ENCODE peak calls at places on chromosome 16, in five cellular contexts. O is MCF 10A; D is stimulated activated CD4-positive, alpha-beta T cell treated with anti-CD3 and anti-CD28 coated beads, Interleukin-1b, Interleukin-23, amount 100 ng/mL, for 4 hours; F is activated gamma-delta T cell treated with anti-CD3 and anti-CD28 coated beads, Interleukin-2, amount 50 U/mL, for 16 hours; M is astrocyte of the spinal cord. W is an unnamed sample.

GRCh38 chr16:649646-650045 is 481 bp downstream of the WDR90 start:
- DNase-seq in F (no peak), M (no peak), O (no peak), D (peak), W (no peak)

GRCh38 chr16:57999971-58000705 is at the start of gene ZNF319:
- DNase-seq in D (peak), M (no peak), F (no peak), O (no peak), W (peak)

GRCh38 chr16:85936761-85937343 is 37.9 kb downstream of the IRF8 start:
- DNase-seq in M (no peak), O (no peak), D (no peak), F (no peak), W (no peak)

GRCh38 chr16:72172105-72173034 is at the start of gene PMFBP1:
- DNase-seq in M (peak), F (no peak), O (peak), D (no peak), W (no peak)

GRCh38 chr16:10565167-10565566 is 15.2 kb downstream of the EMP2 start:
- DNase-seq in M (no peak), O (no peak), F (no peak), D (no peak), W (no peak)

GRCh38 chr16:59591480-59591879 is 857.4 kb upstream of the GOT2 start:
- DNase-seq in O (peak), M (peak), D (no peak), F (no peak), W (no peak)

GRCh38 chr16:67847064-67847861 is at the start of gene CENPT:
- DNase-seq in O (peak), M (peak), D (no peak), F (no peak), W (peak)

GRCh38 chr16:28098959-28099945 is 35.7 kb upstream of the GSG1L start:
- DNase-seq in F (no peak), D (no peak), M (no peak), O (no peak), W (no peak)

GRCh38 chr16:67676516-67676915 is 9.9 kb downstream of the C16orf86 start:
- DNase-seq in F (no peak), D (no peak), M (no peak), O (no peak), W (no peak)

GRCh38 chr16:3509470-3509928 is 8.7 kb downstream of the CLUAP1 start:
- DNase-seq in O (peak), D (peak), M (peak), F (peak), W (peak)

GRCh38 chr16:23557779-23558330 is 328 bp downstream of the UBFD1 start:
- DNase-seq in M (peak), D (peak), O (no peak), F (peak), W (no peak)

GRCh38 chr16:11484691-11485258 is 101.9 kb downstream of the LITAF start:
- DNase-seq in M (peak), D (no peak), F (no peak), O (no peak), W (no peak)

GRCh38 chr16:56708418-56708817 is 21.5 kb upstream of the NUP93 start:
- DNase-seq in D (no peak), F (peak), O (no peak), M (no peak), W (peak)

GRCh38 chr16:75745242-75745641 is 19.0 kb upstream of the CPHXL start:
- DNase-seq in O (no peak), F (no peak), D (no peak), M (no peak), W (no peak)

GRCh38 chr16:9868606-9869149 is 313.6 kb downstream of the GRIN2A start:
- DNase-seq in O (no peak), M (no peak), F (no peak), D (no peak), W (no peak)

GRCh38 chr16:29743827-29744531 is 1.8 kb downstream of the C16orf54 start:
- DNase-seq in O (no peak), F (peak), D (peak), M (no peak), W (no peak)

GRCh38 chr16:3665508-3665907 is 11.0 kb downstream of the DNASE1 start:
- DNase-seq in O (no peak), D (no peak), M (no peak), F (peak), W (no peak)

GRCh38 chr16:70638814-70639792 is 7.3 kb upstream of the IL34 start:
- DNase-seq in M (peak), O (peak), D (no peak), F (no peak), W (peak)

GRCh38 chr16:5056347-5056746 is 9.4 kb downstream of the C16orf89 start:
- DNase-seq in O (peak), D (peak), F (no peak), M (no peak), W (peak)

GRCh38 chr16:50313596-50314483 is 47.5 kb downstream of the ADCY7 start:
- DNase-seq in F (peak), D (peak), M (peak), O (no peak), W (peak)

GRCh38 chr16:85436636-85437160 is 176.4 kb upstream of the GSE1 start:
- DNase-seq in O (no peak), F (no peak), M (no peak), D (no peak), W (no peak)

W was measured in endodermal cell.